ENCODE peak calls at places on chromosomes 2 and 18, in seven cellular contexts. R, Y, M, W, P, K and J are unnamed samples.

GRCh38 chr2:172097557-172098131 is 5.1 kb downstream of the DLX2 start:
- DNase-seq in R (no peak), Y (no peak), M (no peak), W (no peak), P (no peak), K (no peak), J (peak)

GRCh38 chr2:218223046-218223445 is 6.1 kb downstream of the ARPC2 start:
- DNase-seq in R (no peak), Y (no peak), M (no peak), W (no peak), P (no peak), K (no peak), J (no peak)

GRCh38 chr2:204361738-204362137 is 183.5 kb upstream of the PARD3B start:
- DNase-seq in R (no peak), Y (no peak), M (no peak), W (no peak), P (no peak), K (no peak), J (no peak)

GRCh38 chr18:79334496-79335233 is 61.1 kb upstream of the NFATC1 start:
- DNase-seq in R (no peak), Y (no peak), M (no peak), W (no peak), P (no peak), K (no peak), J (no peak)

GRCh38 chr18:56538756-56539155 is 99.6 kb downstream of the TXNL1 start:
- DNase-seq in R (no peak), Y (no peak), M (peak), W (no peak), P (no peak), K (no peak), J (peak)

GRCh38 chr2:154623819-154624218 is 74.7 kb upstream of the KCNJ3 start:
- DNase-seq in R (no peak), Y (peak), M (peak), W (peak), P (peak), K (peak), J (no peak)

GRCh38 chr2:175709248-175709647 is 292.8 kb downstream of the LNPK start:
- DNase-seq in R (no peak), Y (no peak), M (no peak), W (no peak), P (no peak), K (no peak), J (no peak)

GRCh38 chr2:67954125-67954748 is 108.6 kb downstream of the C1D start:
- DNase-seq in R (no peak), Y (no peak), M (no peak), W (no peak), P (no peak), K (no peak), J (no peak)

GRCh38 chr2:205321240-205321639 is 361.1 kb upstream of the NRP2 start:
- DNase-seq in R (no peak), Y (no peak), M (peak), W (no peak), P (no peak), K (no peak), J (peak)

GRCh38 chr2:66578067-66578852 is 143.3 kb downstream of the MEIS1 start:
- DNase-seq in R (no peak), Y (peak), M (no peak), W (peak), P (no peak), K (no peak), J (no peak)

GRCh38 chr2:22694300-22694699 is 690.7 kb upstream of the KLHL29 start:
- DNase-seq in R (no peak), Y (no peak), M (no peak), W (no peak), P (no peak), K (no peak), J (no peak)

GRCh38 chr18:8625693-8626092 is 16.5 kb downstream of the RAB12 start:
- DNase-seq in R (no peak), Y (no peak), M (no peak), W (no peak), P (no peak), K (no peak), J (no peak)

GRCh38 chr2:30684996-30685395 is 122.2 kb downstream of the CAPN13 start:
- DNase-seq in R (no peak), Y (no peak), M (no peak), W (no peak), P (no peak), K (no peak), J (no peak)

GRCh38 chr2:216637472-216637871 is 4.3 kb downstream of the IGFBP2 start:
- DNase-seq in R (no peak), Y (no peak), M (no peak), W (no peak), P (no peak), K (no peak), J (no peak)

GRCh38 chr2:73418343-73418742 is 32.7 kb downstream of the ALMS1 start:
- DNase-seq in R (no peak), Y (peak), M (peak), W (no peak), P (no peak), K (no peak), J (peak)

GRCh38 chr2:119242276-119243119 is 18.9 kb downstream of the STEAP3 start:
- DNase-seq in R (no peak), Y (no peak), M (no peak), W (no peak), P (no peak), K (no peak), J (no peak)

GRCh38 chr2:242004902-242005230 is 135.3 kb downstream of the RTP5 start:
- DNase-seq in R (peak), Y (no peak), M (no peak), W (no peak), P (no peak), K (no peak), J (no peak)

GRCh38 chr2:36704475-36705150 is 8.1 kb downstream of the VIT start:
- DNase-seq in R (no peak), Y (no peak), M (no peak), W (no peak), P (no peak), K (no peak), J (no peak)

GRCh38 chr2:238139141-238139840 is 823 bp downstream of the KLHL30 start:
- DNase-seq in R (no peak), Y (peak), M (no peak), W (no peak), P (peak), K (no peak), J (no peak)

GRCh38 chr2:234099266-234099665 is 48.8 kb downstream of the SPP2 start:
- DNase-seq in R (no peak), Y (no peak), M (no peak), W (no peak), P (no peak), K (no peak), J (no peak)

GRCh38 chr2:234100686-234101085 is 50.2 kb downstream of the SPP2 start:
- DNase-seq in R (no peak), Y (no peak), M (no peak), W (no peak), P (no peak), K (no peak), J (no peak)

GRCh38 chr2:234107861-234108260 is 57.4 kb downstream of the SPP2 start:
- DNase-seq in R (no peak), Y (no peak), M (no peak), W (no peak), P (no peak), K (no peak), J (no peak)

GRCh38 chr2:234098675-234099195 is 48.2 kb downstream of the SPP2 start:
- DNase-seq in R (no peak), Y (no peak), M (peak), W (no peak), P (no peak), K (no peak), J (no peak)

DNA sequence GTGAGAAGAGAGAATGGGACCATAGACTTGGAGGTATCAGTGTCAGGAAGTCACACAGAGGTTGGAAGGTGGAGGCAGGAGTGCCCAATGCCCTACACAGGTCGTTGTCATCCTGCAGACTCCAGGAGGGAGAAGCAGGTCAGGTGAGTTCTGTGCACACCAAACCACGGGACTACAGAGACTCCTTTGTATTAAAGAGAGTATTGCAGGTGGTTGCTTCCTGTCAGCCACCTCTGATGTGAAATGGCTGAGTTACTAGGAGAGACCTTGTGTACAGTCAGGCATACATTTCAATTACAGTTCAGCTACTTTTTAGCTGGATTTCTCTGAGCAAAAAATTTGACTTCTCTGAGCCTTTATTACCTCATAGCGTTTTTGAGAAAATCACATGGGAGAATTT is 51.6 kb downstream of the SPP2 start:
- DNase-seq in R (no peak), Y (no peak), M (no peak), W (no peak), P (no peak), K (peak), J (no peak)
- TF ChIP-seq CTCF in R (no peak), Y (no peak), M (no peak), W (no peak), P (no peak), K (no peak), J (no peak)

DNA sequence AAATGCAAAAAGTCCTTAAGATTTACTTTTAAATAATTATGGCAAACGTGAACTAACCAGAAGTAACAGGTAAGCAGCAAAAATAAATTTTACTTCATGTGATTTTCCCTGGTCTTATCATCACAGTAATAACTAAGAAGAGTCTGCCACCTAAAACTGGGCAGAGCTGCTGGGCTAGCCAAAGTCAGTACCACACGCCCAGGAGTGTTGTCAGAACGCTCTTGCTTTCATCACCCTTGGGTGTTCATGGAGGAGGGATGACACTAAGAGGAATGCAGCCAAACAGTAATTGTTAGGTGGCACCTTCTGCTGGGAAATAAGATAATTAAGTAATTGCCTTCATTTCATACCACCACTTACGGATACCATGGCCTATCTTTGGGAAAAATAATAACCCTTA is 92.0 kb upstream of the NEUROD1 start:
- DNase-seq in R (no peak), Y (no peak), M (no peak), W (no peak), P (no peak), K (no peak), J (no peak)
- TF ChIP-seq CTCF in R (no peak), Y (no peak), M (no peak), W (no peak), P (no peak), K (no peak), J (no peak)

GRCh38 chr2:60554649-60555065 is 1.2 kb upstream of the BCL11A start:
- DNase-seq in R (no peak), Y (peak), M (no peak), W (no peak), P (peak), K (no peak), J (no peak)

GRCh38 chr2:60556441-60556997 is 3.1 kb upstream of the BCL11A start:
- DNase-seq in R (no peak), Y (no peak), M (no peak), W (no peak), P (no peak), K (no peak), J (no peak)

GRCh38 chr2:60555794-60556161 is 2.3 kb upstream of the BCL11A start:
- DNase-seq in R (no peak), Y (no peak), M (no peak), W (no peak), P (no peak), K (no peak), J (no peak)

GRCh38 chr2:60553992-60554648 is 666 bp upstream of the BCL11A start:
- DNase-seq in R (no peak), Y (peak), M (peak), W (no peak), P (peak), K (no peak), J (no peak)

GRCh38 chr2:60555066-60555793 is 1.8 kb upstream of the BCL11A start:
- DNase-seq in R (no peak), Y (peak), M (peak), W (peak), P (peak), K (peak), J (peak)
- TF ChIP-seq CTCF in R (no peak), Y (peak), M (peak), W (peak), P (no peak), K (peak), J (peak)

DNA sequence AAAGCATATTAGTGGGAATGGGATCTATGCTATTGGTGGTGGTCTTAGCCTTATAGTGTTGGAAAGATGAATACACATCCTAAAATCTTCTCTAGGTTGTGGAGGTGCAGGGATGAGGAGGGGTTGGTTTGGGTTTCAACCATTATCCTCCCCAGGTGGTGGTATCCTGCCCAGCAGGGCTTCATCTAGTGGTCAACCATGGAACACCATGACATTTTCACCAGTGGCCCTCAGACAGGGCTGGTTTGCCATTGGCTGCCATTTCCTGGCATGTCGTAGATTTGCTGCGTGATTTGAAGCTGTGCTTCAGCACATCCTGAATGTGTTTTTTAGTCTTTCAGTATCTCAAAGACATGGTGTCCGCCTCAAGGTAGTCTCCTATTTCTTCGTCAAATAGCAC is 391.2 kb upstream of the HNRNPA3 start:
- DNase-seq in R (no peak), Y (no peak), M (no peak), W (no peak), P (no peak), K (no peak), J (no peak)
- TF ChIP-seq CTCF in R (no peak), Y (no peak), M (no peak), W (no peak), P (peak), K (peak), J (peak)

GRCh38 chr2:102736174-102736606 is 25.6 kb upstream of the TMEM182 start:
- DNase-seq in R (no peak), Y (no peak), M (peak), W (no peak), P (peak), K (peak), J (no peak)

GRCh38 chr2:102735431-102736130 is 26.2 kb upstream of the TMEM182 start:
- DNase-seq in R (no peak), Y (no peak), M (peak), W (no peak), P (peak), K (peak), J (no peak)

GRCh38 chr2:102737435-102737834 is 24.4 kb upstream of the TMEM182 start:
- DNase-seq in R (no peak), Y (no peak), M (no peak), W (no peak), P (no peak), K (no peak), J (no peak)

DNA sequence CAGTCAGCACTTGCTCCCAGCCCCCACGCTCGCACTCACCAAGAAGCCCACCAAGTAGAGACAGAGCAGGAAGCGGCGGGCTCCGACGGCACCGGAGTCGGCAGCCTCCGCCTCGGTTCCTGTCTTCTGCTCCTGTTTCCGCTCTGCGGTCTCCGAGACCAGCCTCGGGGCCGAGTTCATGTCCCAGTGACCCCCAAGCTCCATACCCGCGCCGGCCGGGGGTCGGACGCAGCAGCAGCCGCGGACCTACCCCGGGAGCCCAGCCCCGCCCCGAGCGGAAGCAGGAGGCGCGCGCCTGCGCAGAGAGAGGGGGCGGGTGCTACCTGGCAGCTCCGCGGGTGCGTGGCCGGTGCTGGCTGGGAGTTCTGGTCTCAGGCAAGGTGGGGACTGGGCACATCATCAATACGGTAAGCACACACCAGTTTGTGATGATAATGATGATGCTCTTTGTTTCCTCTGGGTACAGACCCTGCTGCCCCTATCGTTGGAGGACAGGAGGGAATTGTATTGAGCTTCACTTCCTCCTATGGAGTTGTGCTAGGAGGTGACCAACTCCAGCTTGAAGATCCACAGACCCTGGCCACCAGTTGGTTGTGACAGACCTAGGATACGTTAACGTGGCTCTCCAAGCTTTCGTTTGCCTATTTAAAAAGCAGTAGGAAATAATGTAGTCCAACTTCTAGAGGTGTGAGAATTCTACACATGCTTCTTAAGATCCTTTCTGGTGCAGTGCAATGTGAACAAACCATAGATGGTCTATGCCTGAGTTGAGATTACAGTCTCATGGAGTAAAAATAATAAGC is 25.0 kb upstream of the TMEM182 start:
- DNase-seq in R (peak), Y (peak), M (peak), W (peak), P (peak), K (peak), J (peak)
- TF ChIP-seq CTCF in R (no peak), Y (peak), M (no peak), W (peak), P (no peak), K (no peak), J (no peak)

GRCh38 chr2:21607568-21607967 is 483.8 kb downstream of the TDRD15 start:
- DNase-seq in R (no peak), Y (no peak), M (no peak), W (no peak), P (no peak), K (no peak), J (no peak)
- TF ChIP-seq CTCF in R (no peak), Y (no peak), M (no peak), W (no peak), P (no peak), K (no peak), J (no peak)

DNA sequence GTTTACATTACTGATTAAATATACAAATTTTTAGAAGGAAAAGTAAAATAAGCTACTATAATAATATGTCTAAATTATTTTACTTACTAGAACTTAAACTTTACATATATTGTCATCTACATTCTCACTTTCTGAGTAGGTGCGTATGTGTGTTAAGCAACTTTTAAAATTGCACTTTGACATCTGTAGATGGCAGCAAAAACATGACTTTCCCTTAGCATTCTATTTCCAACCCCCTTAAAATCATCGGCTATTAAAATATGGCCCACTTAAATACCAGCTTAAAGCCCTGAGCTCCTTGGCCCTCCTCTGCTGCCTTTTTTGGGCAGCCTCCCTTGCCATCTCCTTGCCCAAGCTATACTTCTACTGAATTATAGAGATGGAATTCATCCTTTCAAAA is 78.0 kb downstream of the UPP2 start:
- DNase-seq in R (no peak), Y (peak), M (no peak), W (no peak), P (no peak), K (no peak), J (no peak)
- TF ChIP-seq CTCF in R (no peak), Y (peak), M (peak), W (peak), P (no peak), K (peak), J (peak)

DNA sequence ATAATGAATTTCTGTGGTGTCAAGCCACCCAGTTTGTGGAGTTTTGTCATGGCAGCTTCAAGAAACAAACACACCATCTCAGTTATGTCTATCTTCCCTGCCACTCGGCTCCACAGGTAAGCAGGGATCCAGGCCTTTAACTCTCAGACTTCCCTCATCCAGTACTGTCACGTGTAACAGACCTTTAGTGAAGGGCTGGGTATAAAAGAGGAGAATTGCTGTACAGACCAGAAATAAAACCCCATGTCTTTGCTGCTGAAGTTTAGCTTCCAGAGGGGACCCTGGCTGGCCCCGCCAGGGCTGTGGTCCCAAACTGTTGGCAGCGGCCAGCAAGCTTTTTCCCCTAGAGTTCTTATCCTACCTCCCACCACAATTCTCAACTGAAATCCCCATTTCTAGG is 438.1 kb upstream of the ID2 start:
- DNase-seq in R (no peak), Y (no peak), M (no peak), W (no peak), P (no peak), K (no peak), J (no peak)
- TF ChIP-seq CTCF in R (no peak), Y (no peak), M (no peak), W (no peak), P (no peak), K (no peak), J (no peak)